ENCODE peak calls at places on chromosomes 5 and 9, in four cellular contexts. L is NCI-H1092 treated with DMSO at 0.1 percent for 48 hours, W is NCI-H460, X is GF-D8. H is an unnamed sample.

GRCh38 chr9:90632680-90633207 is 9.9 kb downstream of the DIRAS2 start:
- DNase-seq in X (no peak), L (no peak), W (no peak), H (no peak)

GRCh38 chr5:3142261-3143027 is 391.0 kb upstream of the IRX2 start:
- DNase-seq in X (no peak), L (no peak), W (no peak), H (no peak)

GRCh38 chr9:4774209-4774608 is 18.5 kb upstream of the RCL1 start:
- DNase-seq in X (no peak), W (no peak), L (no peak), H (no peak)

GRCh38 chr5:151719228-151719861 is 32.6 kb upstream of the SPARC start:
- DNase-seq in W (peak), X (no peak), L (no peak), H (no peak)

GRCh38 chr5:14513266-14513665 is 68.3 kb upstream of the OTULINL start:
- DNase-seq in W (no peak), L (no peak), X (no peak), H (no peak)

GRCh38 chr5:73367650-73368049 is 80.9 kb downstream of the FOXD1 start:
- DNase-seq in W (no peak), L (no peak), X (no peak), H (no peak)

GRCh38 chr5:14249258-14250093 is 106.3 kb downstream of the TRIO start:
- DNase-seq in X (no peak), W (no peak), L (no peak), H (no peak)

GRCh38 chr5:42634575-42634974 is 122.0 kb upstream of the CCDC152 start:
- DNase-seq in W (no peak), L (no peak), X (no peak), H (no peak)

GRCh38 chr5:15495026-15495425 is 5.0 kb upstream of the FBXL7 start:
- DNase-seq in X (no peak), W (no peak), L (no peak), H (no peak)

GRCh38 chr5:143657814-143658395 is 154.1 kb upstream of the HMHB1 start:
- DNase-seq in X (no peak), W (peak), L (peak), H (no peak)

GRCh38 chr9:94672811-94673487 is 33.6 kb upstream of the FBP1 start:
- DNase-seq in W (peak), L (no peak), X (no peak), H (no peak)

GRCh38 chr9:129182625-129183494 is 4.8 kb upstream of the IER5L start:
- DNase-seq in W (no peak), L (no peak), X (no peak), H (no peak)

GRCh38 chr5:58751222-58751621 is 168.3 kb downstream of the RAB3C start:
- DNase-seq in X (no peak), L (no peak), W (peak), H (no peak)

GRCh38 chr5:134600600-134600999 is 32.0 kb downstream of the SAR1B start:
- DNase-seq in L (no peak), W (no peak), X (no peak), H (no peak)

H was measured in naive thymus-derived CD4-positive, alpha-beta T cell.